ENCODE peak calls at places on chromosome 12, in nine cellular contexts. I is GM03348; P is Kasumi-1; B is RPMI7951; E is Right ventricle myocardium superior; A is Daoy; X is activated naive CD8-positive, alpha-beta T cell treated with anti-CD3 and anti-CD28 coated beads for 36 hours; D is HFFc6; M is frontal cortex. O is an unnamed sample.

GRCh38 chr12:114450511-114451300 is 44.8 kb upstream of the TBX5 start:
- DNase-seq in B (no peak), I (no peak), M (no peak), A (no peak), X (no peak), P (no peak), E (no peak), D (no peak), O (no peak)

GRCh38 chr12:75329918-75330826 is at the start of gene CAPS2:
- DNase-seq in M (no peak), A (peak), I (peak), X (peak), B (peak), D (peak), P (peak), E (peak), O (peak)

GRCh38 chr12:65535951-65536350 is 257.5 kb downstream of the MSRB3 start:
- DNase-seq in D (peak), X (no peak), M (no peak), I (no peak), E (no peak), B (peak), P (no peak), A (peak), O (no peak)

GRCh38 chr12:103043531-103044445 is 86.3 kb downstream of the ASCL1 start:
- DNase-seq in X (no peak), A (no peak), I (no peak), M (no peak), B (no peak), P (no peak), D (no peak), E (no peak), O (no peak)

GRCh38 chr12:52246720-52247621 is 13.9 kb downstream of the KRT7 start:
- DNase-seq in P (no peak), I (no peak), D (no peak), M (no peak), B (peak), X (no peak), A (peak), E (no peak), O (no peak)

GRCh38 chr12:126862500-126862899 is 1404.5 kb upstream of the TMEM132C start:
- DNase-seq in D (no peak), A (no peak), E (no peak), P (no peak), X (no peak), I (no peak), M (no peak), B (no peak), O (no peak)

GRCh38 chr12:5506821-5507231 is 74.9 kb downstream of the NTF3 start:
- DNase-seq in I (peak), E (peak), D (no peak), P (no peak), X (no peak), A (no peak), B (peak), M (no peak), O (no peak)

GRCh38 chr12:115960868-115961802 is 316.4 kb downstream of the MED13L start:
- DNase-seq in X (peak), P (no peak), I (no peak), E (no peak), D (no peak), A (no peak), B (no peak), M (no peak), O (no peak)

GRCh38 chr12:32399373-32400113 is at the start of gene FGD4:
- DNase-seq in I (peak), D (peak), B (peak), A (peak), X (peak), P (peak), M (peak), E (peak), O (peak)

GRCh38 chr12:56128669-56129209 is 672 bp downstream of the ESYT1 start:
- DNase-seq in M (no peak), D (no peak), P (peak), I (peak), B (peak), X (no peak), A (peak), E (no peak), O (no peak)